ENCODE peak calls at places on chromosome 12, in four cellular contexts. Z is upper lobe of left lung, X is sciatic nerve, N is astrocyte of the spinal cord. G is an unnamed sample.

GRCh38 chr12:57214398-57214781 is 2.2 kb upstream of the NXPH4 start:
- DNase-seq in N (peak), X (no peak), Z (peak), G (peak)

GRCh38 chr12:55738113-55739024 is 4.6 kb upstream of the GDF11 start:
- DNase-seq in Z (peak), X (peak), N (peak), G (peak)

GRCh38 chr12:51887476-51888315 is at the start of gene ANKRD33:
- DNase-seq in X (peak), N (no peak), Z (peak), G (no peak)

GRCh38 chr12:103986823-103987222 is 21.2 kb downstream of the TDG start:
- DNase-seq in N (peak), Z (no peak), X (no peak), G (no peak)

GRCh38 chr12:119412811-119413794 is 78.6 kb downstream of the CCDC60 start:
- DNase-seq in X (peak), N (peak), Z (peak), G (peak)

GRCh38 chr12:65500121-65500846 is 221.8 kb downstream of the MSRB3 start:
- DNase-seq in Z (no peak), N (peak), X (no peak), G (no peak)

GRCh38 chr12:12684375-12685106 is 11.4 kb downstream of the GPR19 start:
- DNase-seq in N (peak), X (no peak), Z (no peak), G (peak)

GRCh38 chr12:76084277-76085158 is at the start of gene NAP1L1:
- DNase-seq in Z (peak), X (peak), N (peak), G (peak)

GRCh38 chr12:65685514-65685913 is 138.8 kb upstream of the HMGA2 start:
- DNase-seq in X (no peak), Z (no peak), N (peak), G (peak)

GRCh38 chr12:107670999-107671643 is 14.5 kb upstream of the PWP1 start:
- DNase-seq in Z (peak), X (no peak), N (no peak), G (no peak)

GRCh38 chr12:109458771-109459208 is 18.3 kb downstream of the KCTD10 start:
- DNase-seq in N (peak), Z (no peak), X (no peak), G (no peak)

GRCh38 chr12:85138833-85139232 is 102.7 kb downstream of the LRRIQ1 start:
- DNase-seq in Z (no peak), X (no peak), N (no peak), G (no peak)

GRCh38 chr12:86158956-86159355 is 97.2 kb downstream of the MGAT4C start:
- DNase-seq in X (no peak), N (no peak), Z (no peak), G (no peak)

GRCh38 chr12:124700810-124701594 is 133.6 kb upstream of the NCOR2 start:
- DNase-seq in N (peak), Z (peak), X (no peak), G (no peak)

GRCh38 chr12:69966409-69966808 is 141.4 kb downstream of the MYRFL start:
- DNase-seq in N (peak), X (peak), Z (no peak), G (no peak)

GRCh38 chr12:54378791-54379400 is 5.6 kb downstream of the ZNF385A start:
- DNase-seq in N (no peak), X (peak), Z (peak), G (peak)

GRCh38 chr12:48075833-48076232 is 30.0 kb downstream of the SENP1 start:
- DNase-seq in N (no peak), Z (no peak), X (no peak), G (no peak)

GRCh38 chr12:130439250-130439649 is 101.6 kb downstream of the PIWIL1 start:
- DNase-seq in N (no peak), Z (no peak), X (peak), G (no peak)

GRCh38 chr12:49588761-49589516 is 16.5 kb downstream of the FAM186B start:
- DNase-seq in N (no peak), X (no peak), Z (no peak), G (no peak)

G was measured in T47D.